ENCODE peak calls at places on chromosome 4, in nine cellular contexts. G is mammary epithelial cell, U is lower lobe of right lung, M is left lung, D is cardiac muscle cell, F is upper lobe of right lung, J is A549, X is K562, N is Peyer's patch. V is an unnamed sample.

GRCh38 chr4:139633661-139634060 is 32.0 kb upstream of the MGST2 start:
- DNase-seq in G (no peak), U (no peak), M (no peak), D (peak), F (no peak), J (peak), X (peak), N (no peak), V (peak)

GRCh38 chr4:59179372-59179771 is 2020.8 kb upstream of the ADGRL3 start:
- DNase-seq in G (no peak), U (no peak), M (peak), D (no peak), F (no peak), J (no peak), X (no peak), N (no peak), V (no peak)

GRCh38 chr4:104283303-104283702 is 211.4 kb downstream of the CXXC4 start:
- DNase-seq in G (no peak), U (no peak), M (no peak), D (no peak), F (no peak), J (no peak), X (no peak), N (no peak), V (no peak)

GRCh38 chr4:186762361-186762760 is 38.7 kb upstream of the FAT1 start:
- DNase-seq in G (no peak), U (no peak), M (no peak), D (no peak), F (no peak), J (no peak), X (no peak), N (no peak), V (no peak)

GRCh38 chr4:8745036-8745827 is 126.4 kb downstream of the HMX1 start:
- DNase-seq in G (no peak), U (peak), M (no peak), D (no peak), F (peak), J (no peak), X (no peak), N (no peak), V (no peak)

GRCh38 chr4:116878280-116878679 is 207.1 kb downstream of the TRAM1L1 start:
- DNase-seq in G (no peak), U (no peak), M (no peak), D (no peak), F (no peak), J (no peak), X (no peak), N (no peak), V (no peak)

GRCh38 chr4:17786567-17786966 is 5.1 kb upstream of the FAM184B start:
- DNase-seq in G (peak), U (no peak), M (no peak), D (no peak), F (no peak), J (no peak), X (no peak), N (no peak), V (no peak)

GRCh38 chr4:173346074-173346473 is 11.9 kb upstream of the HMGB2 start:
- DNase-seq in G (no peak), U (no peak), M (no peak), D (peak), F (no peak), J (no peak), X (no peak), N (no peak), V (peak)

GRCh38 chr4:88672987-88673386 is 24.6 kb downstream of the NAP1L5 start:
- DNase-seq in G (peak), U (no peak), M (no peak), D (peak), F (no peak), J (peak), X (peak), N (no peak), V (peak)

GRCh38 chr4:85967872-85968271 is 392.0 kb downstream of the MAPK10 start:
- DNase-seq in G (no peak), U (no peak), M (no peak), D (peak), F (no peak), J (no peak), X (no peak), N (no peak), V (no peak)

GRCh38 chr4:105022811-105023667 is 123.6 kb upstream of the TET2 start:
- DNase-seq in G (peak), U (peak), M (peak), D (peak), F (peak), J (no peak), X (no peak), N (no peak), V (no peak)

GRCh38 chr4:109065006-109065405 is 237.5 kb downstream of the COL25A1 start:
- DNase-seq in G (no peak), U (no peak), M (no peak), D (no peak), F (no peak), J (no peak), X (no peak), N (no peak), V (no peak)

GRCh38 chr4:97587912-97588311 is 555.4 kb downstream of the STPG2 start:
- DNase-seq in G (peak), U (no peak), M (no peak), D (no peak), F (no peak), J (peak), X (no peak), N (no peak), V (peak)

DNA sequence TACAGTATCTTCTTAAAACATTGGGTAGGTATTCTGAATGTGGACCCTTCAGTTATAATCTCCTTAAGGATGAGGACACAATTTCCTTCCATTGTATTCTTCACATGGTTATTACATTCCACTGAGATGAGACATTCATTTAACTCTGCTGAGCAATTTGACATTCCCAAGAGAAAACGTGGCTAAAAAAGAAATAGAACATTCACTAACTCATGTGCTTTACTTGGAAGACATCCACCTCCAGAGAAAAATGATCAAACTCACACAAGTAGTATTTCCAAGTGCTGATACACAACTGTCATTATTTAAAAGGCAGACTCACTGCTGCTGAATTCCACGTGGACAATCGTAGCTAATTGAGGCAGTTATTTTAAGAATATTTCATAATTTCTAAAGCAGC is 227.9 kb upstream of the ANKRD50 start:
- DNase-seq in G (peak), U (no peak), M (no peak), D (peak), F (no peak), J (peak), X (no peak), N (no peak), V (peak)
- H3K27ac ChIP-seq in G (peak), U (no peak), M (peak), D (no peak), F (no peak), J (no peak), X (no peak), N (no peak), V (peak)

GRCh38 chr4:23890369-23891063 is 669 bp upstream of the PPARGC1A start:
- DNase-seq in G (no peak), U (no peak), M (no peak), D (peak), F (no peak), J (no peak), X (no peak), N (no peak), V (no peak)

GRCh38 chr4:23888421-23889319 is 1.2 kb downstream of the PPARGC1A start:
- DNase-seq in G (peak), U (no peak), M (no peak), D (peak), F (no peak), J (no peak), X (no peak), N (no peak), V (peak)

GRCh38 chr4:23889368-23889767 is 479 bp downstream of the PPARGC1A start:
- DNase-seq in G (peak), U (no peak), M (no peak), D (no peak), F (no peak), J (no peak), X (no peak), N (no peak), V (no peak)

GRCh38 chr4:23889814-23890269 is at the start of gene PPARGC1A:
- DNase-seq in G (peak), U (peak), M (no peak), D (peak), F (peak), J (no peak), X (no peak), N (no peak), V (no peak)

GRCh38 chr4:23891064-23891421 is 1.2 kb upstream of the PPARGC1A start:
- DNase-seq in G (no peak), U (no peak), M (no peak), D (no peak), F (no peak), J (no peak), X (no peak), N (no peak), V (no peak)
- H3K4me3 ChIP-seq in G (no peak), U (peak), M (no peak), D (peak), F (peak), J (no peak), X (no peak), N (no peak), V (no peak)

GRCh38 chr4:182258441-182259031 is 15.3 kb downstream of the TENM3 start:
- DNase-seq in G (no peak), U (no peak), M (no peak), D (no peak), F (no peak), J (no peak), X (no peak), N (no peak), V (no peak)

GRCh38 chr4:182254381-182254780 is 11.2 kb downstream of the TENM3 start:
- DNase-seq in G (no peak), U (no peak), M (no peak), D (no peak), F (no peak), J (no peak), X (no peak), N (no peak), V (no peak)

GRCh38 chr4:182251116-182251515 is 7.9 kb downstream of the TENM3 start:
- DNase-seq in G (no peak), U (no peak), M (no peak), D (no peak), F (no peak), J (no peak), X (no peak), N (no peak), V (no peak)

GRCh38 chr4:182257503-182257902 is 14.3 kb downstream of the TENM3 start:
- DNase-seq in G (no peak), U (no peak), M (no peak), D (no peak), F (no peak), J (no peak), X (no peak), N (no peak), V (no peak)

DNA sequence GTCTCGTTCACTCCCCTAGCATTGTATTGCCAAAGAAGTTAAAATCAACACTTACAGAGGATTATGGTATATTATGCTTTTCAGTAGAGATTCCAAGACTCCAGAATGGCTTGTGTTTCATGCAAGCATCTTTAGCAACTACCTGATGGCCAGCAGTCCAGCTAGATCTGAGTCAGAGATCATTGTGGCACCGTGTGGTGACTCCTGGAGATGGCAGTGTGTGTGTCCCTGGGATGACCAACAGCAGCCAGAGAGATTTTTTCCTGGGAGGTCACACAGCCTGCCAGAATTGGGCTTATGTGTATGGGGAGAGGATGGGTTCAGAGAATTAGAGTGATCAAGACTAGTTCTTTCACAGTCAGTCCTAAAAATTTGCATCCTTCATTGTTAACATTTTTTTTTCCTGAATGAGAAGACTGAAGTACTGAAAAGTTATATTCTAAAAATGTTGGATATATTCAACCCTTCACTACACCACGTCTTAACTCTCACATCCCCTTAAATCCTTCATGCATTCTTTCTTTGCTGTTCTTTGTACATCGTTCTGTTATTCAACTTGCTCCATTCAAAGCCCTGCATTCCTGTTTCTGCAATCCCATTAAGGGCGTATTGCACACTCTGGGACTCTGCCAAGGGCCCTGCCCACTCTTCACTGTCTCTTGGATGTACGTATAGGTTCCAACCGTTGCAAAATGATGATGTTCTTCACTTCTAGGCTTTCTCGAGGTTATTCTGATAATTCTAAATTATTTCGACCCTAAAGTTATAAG is 12.4 kb downstream of the TENM3 start:
- DNase-seq in G (no peak), U (no peak), M (no peak), D (no peak), F (no peak), J (no peak), X (no peak), N (no peak), V (no peak)
- TF ChIP-seq CTCF in G (no peak), U (no peak), M (no peak), D (no peak), F (no peak), J (no peak), X (no peak), N (no peak), V (no peak)

GRCh38 chr4:155667538-155668511 is 1.2 kb downstream of the GUCY1A1 start:
- DNase-seq in G (peak), U (peak), M (peak), D (peak), F (peak), J (peak), X (no peak), N (no peak), V (peak)
- H3K27ac ChIP-seq in G (no peak), U (peak), M (peak), D (peak), F (peak), J (no peak), X (no peak), N (peak), V (no peak)

DNA sequence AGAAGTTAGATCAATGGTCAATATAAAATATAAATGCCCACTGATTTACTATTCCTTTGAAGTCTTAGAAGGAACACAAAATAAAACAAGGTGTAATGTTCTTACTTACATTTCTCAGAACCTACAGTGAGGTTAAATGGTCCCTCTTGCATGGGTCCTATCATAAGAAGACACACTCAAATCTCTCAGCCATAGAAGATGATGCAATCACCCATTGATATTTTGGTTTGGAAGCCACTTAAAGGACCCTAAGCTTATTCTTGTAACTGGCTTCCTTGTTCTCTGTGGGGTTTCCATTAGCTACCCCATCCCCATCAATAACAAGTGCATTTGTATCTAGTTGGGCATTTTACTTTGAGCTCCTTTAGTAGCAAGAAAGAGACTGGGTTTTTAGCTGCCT is 15.1 kb downstream of the REELD1 start:
- DNase-seq in G (no peak), U (no peak), M (no peak), D (no peak), F (no peak), J (no peak), X (no peak), N (no peak), V (no peak)
- H3K4me3 ChIP-seq in G (no peak), U (no peak), M (no peak), D (no peak), F (no peak), J (no peak), X (no peak), N (no peak), V (no peak)

GRCh38 chr4:53800741-53801140 is 209.5 kb upstream of the LNX1 start:
- DNase-seq in G (no peak), U (no peak), M (no peak), D (no peak), F (no peak), J (no peak), X (no peak), N (no peak), V (no peak)

GRCh38 chr4:53801373-53801772 is 210.1 kb upstream of the LNX1 start:
- DNase-seq in G (no peak), U (no peak), M (no peak), D (no peak), F (no peak), J (no peak), X (no peak), N (no peak), V (no peak)

GRCh38 chr4:53802500-53802899 is 211.2 kb upstream of the LNX1 start:
- DNase-seq in G (no peak), U (no peak), M (no peak), D (no peak), F (no peak), J (no peak), X (no peak), N (no peak), V (no peak)

GRCh38 chr4:53805291-53805690 is 214.0 kb upstream of the LNX1 start:
- DNase-seq in G (no peak), U (no peak), M (no peak), D (no peak), F (no peak), J (no peak), X (no peak), N (no peak), V (no peak)

GRCh38 chr4:53804719-53805118 is 213.4 kb upstream of the LNX1 start:
- DNase-seq in G (peak), U (peak), M (peak), D (no peak), F (peak), J (peak), X (peak), N (peak), V (no peak)
- TF ChIP-seq CTCF in G (peak), U (peak), M (peak), D (peak), F (peak), J (peak), X (peak), N (no peak), V (peak)

GRCh38 chr4:52713456-52713937 is 37.7 kb downstream of the ERVMER34-1 start:
- DNase-seq in G (no peak), U (no peak), M (no peak), D (peak), F (no peak), J (no peak), X (no peak), N (no peak), V (no peak)
- H3K27ac ChIP-seq in G (peak), U (no peak), M (no peak), D (peak), F (no peak), J (peak), X (peak), N (no peak), V (peak)

GRCh38 chr4:159267023-159267939 is 164.4 kb downstream of the RAPGEF2 start:
- DNase-seq in G (no peak), U (no peak), M (no peak), D (peak), F (no peak), J (no peak), X (no peak), N (no peak), V (no peak)
- H3K4me3 ChIP-seq in G (peak), U (peak), M (no peak), D (no peak), F (peak), J (no peak), X (no peak), N (no peak), V (peak)